ENCODE peak calls at places on chromosomes 5 and 9, in six cellular contexts. Y is GM06990; E is aorta; C is thoracic aorta; B is pancreas; I is CD8-positive, alpha-beta T cell. M is an unnamed sample. For H3K36me3, the result is how much of the 10 kb centered on the place peaks cover.

GRCh38 chr9:116144555-116144954 is 9.0 kb upstream of the PAPPA start:
- DNase-seq in Y (no peak), E (no peak), C (no peak), B (no peak), I (no peak), M (no peak)

GRCh38 chr9:129624947-129625346 is 1.0 kb upstream of the NTMT1 start:
- DNase-seq in Y (no peak), E (no peak), C (no peak), B (no peak), I (no peak), M (no peak)

GRCh38 chr9:73230257-73230656 is 78.6 kb downstream of the ANXA1 start:
- DNase-seq in Y (no peak), E (no peak), C (no peak), B (no peak), I (no peak), M (no peak)

GRCh38 chr5:54996476-54996875 is 11.1 kb upstream of the ESM1 start:
- DNase-seq in Y (no peak), E (no peak), C (no peak), B (no peak), I (no peak), M (no peak)

GRCh38 chr5:43017438-43017820 is 22.7 kb downstream of the ANXA2R start:
- DNase-seq in Y (no peak), E (peak), C (no peak), B (no peak), I (no peak), M (no peak)

GRCh38 chr9:20732118-20732517 is 48.1 kb downstream of the FOCAD start:
- DNase-seq in Y (no peak), E (no peak), C (no peak), B (no peak), I (no peak), M (no peak)

GRCh38 chr9:93683331-93684134 is 107.1 kb downstream of the PHF2 start:
- DNase-seq in Y (no peak), E (peak), C (no peak), B (peak), I (no peak), M (no peak)

GRCh38 chr9:114149765-114150340 is 5.5 kb upstream of the COL27A1 start:
- DNase-seq in Y (no peak), E (no peak), C (no peak), B (no peak), I (no peak), M (no peak)

GRCh38 chr9:37412431-37413151 is 9.9 kb upstream of the GRHPR start:
- DNase-seq in Y (no peak), E (peak), C (no peak), B (no peak), I (no peak), M (no peak)

GRCh38 chr9:112531666-112532282 is 45.1 kb downstream of the KIAA1958 start:
- DNase-seq in Y (no peak), E (no peak), C (no peak), B (no peak), I (no peak), M (no peak)

GRCh38 chr9:113636693-113637092 is 173.2 kb downstream of the RGS3 start:
- DNase-seq in Y (no peak), E (peak), C (no peak), B (no peak), I (no peak), M (no peak)

GRCh38 chr9:18941060-18941746 is 91.8 kb downstream of the SAXO1 start:
- DNase-seq in Y (no peak), E (no peak), C (no peak), B (no peak), I (no peak), M (no peak)

GRCh38 chr9:27276182-27277030 is 20.5 kb downstream of the EQTN start:
- DNase-seq in Y (no peak), E (no peak), C (no peak), B (peak), I (no peak), M (no peak)

GRCh38 chr5:92371889-92372235 is 988.7 kb upstream of the ARRDC3 start:
- DNase-seq in Y (no peak), E (no peak), C (no peak), B (no peak), I (no peak), M (no peak)

GRCh38 chr9:38337706-38338264 is 54.7 kb upstream of the ALDH1B1 start:
- DNase-seq in Y (no peak), E (no peak), C (no peak), B (no peak), I (no peak), M (no peak)

GRCh38 chr9:36765468-36766341 is 193.0 kb downstream of the MELK start:
- DNase-seq in Y (peak), E (peak), C (no peak), B (peak), I (peak), M (peak)

GRCh38 chr5:64497390-64497789 is 8.4 kb upstream of the RGS7BP start:
- DNase-seq in Y (no peak), E (no peak), C (no peak), B (no peak), I (no peak), M (no peak)

GRCh38 chr5:74433255-74434123 is 207.0 kb downstream of the ENC1 start:
- DNase-seq in Y (peak), E (no peak), C (no peak), B (no peak), I (no peak), M (no peak)

GRCh38 chr5:109829331-109829730 is 139.6 kb downstream of the MAN2A1 start:
- DNase-seq in Y (no peak), E (no peak), C (no peak), B (no peak), I (no peak), M (no peak)

GRCh38 chr9:138104251-138105122 is 226.9 kb downstream of the CACNA1B start:
- DNase-seq in Y (no peak), E (no peak), C (no peak), B (no peak), I (no peak), M (no peak)

GRCh38 chr5:171644536-171644935 is 141.1 kb upstream of the SMIM23 start:
- DNase-seq in Y (no peak), E (no peak), C (no peak), B (no peak), I (no peak), M (no peak)

GRCh38 chr9:36997414-36997813 is 36.7 kb downstream of the PAX5 start:
- DNase-seq in Y (no peak), E (no peak), C (no peak), B (no peak), I (no peak), M (no peak)

GRCh38 chr5:149257875-149258705 is 13.6 kb upstream of the AFAP1L1 start:
- DNase-seq in Y (no peak), E (no peak), C (no peak), B (no peak), I (no peak), M (no peak)

GRCh38 chr5:56881571-56881970 is 27.8 kb upstream of the SETD9 start:
- DNase-seq in Y (no peak), E (no peak), C (no peak), B (no peak), I (no peak), M (no peak)
- H3K36me3 ChIP-seq in Y (under half), E (under half), C (under half), B (half or more), I (under half), M (half or more)

GRCh38 chr5:65982635-65983034 is 56.3 kb downstream of the ERBIN start:
- DNase-seq in Y (no peak), E (no peak), C (no peak), B (no peak), I (no peak), M (no peak)
- H3K36me3 ChIP-seq in Y (under half), E (under half), C (under half), B (under half), I (under half), M (under half)

GRCh38 chr5:160064979-160065619 is 54.2 kb downstream of the PWWP2A start:
- DNase-seq in Y (no peak), E (no peak), C (no peak), B (peak), I (no peak), M (no peak)

GRCh38 chr5:160061770-160062169 is 52.8 kb downstream of the TTC1 start:
- DNase-seq in Y (no peak), E (no peak), C (no peak), B (no peak), I (no peak), M (no peak)

GRCh38 chr5:160064441-160064840 is 54.8 kb downstream of the PWWP2A start:
- DNase-seq in Y (no peak), E (no peak), C (no peak), B (peak), I (no peak), M (no peak)
- H3K36me3 ChIP-seq in Y (under half), E (under half), C (under half), B (under half), I (under half), M (under half)

GRCh38 chr9:92242115-92242778 is 51.2 kb downstream of the IARS1 start:
- DNase-seq in Y (no peak), E (no peak), C (no peak), B (no peak), I (no peak), M (no peak)

GRCh38 chr9:92247296-92247695 is 46.2 kb downstream of the IARS1 start:
- DNase-seq in Y (no peak), E (no peak), C (no peak), B (no peak), I (no peak), M (no peak)

GRCh38 chr9:92247981-92248380 is 45.5 kb downstream of the IARS1 start:
- DNase-seq in Y (no peak), E (no peak), C (no peak), B (no peak), I (no peak), M (no peak)

GRCh38 chr9:92242779-92243136 is 50.7 kb downstream of the IARS1 start:
- DNase-seq in Y (no peak), E (no peak), C (no peak), B (no peak), I (no peak), M (no peak)

GRCh38 chr9:92245005-92245797 is 48.3 kb downstream of the IARS1 start:
- DNase-seq in Y (no peak), E (no peak), C (no peak), B (no peak), I (no peak), M (no peak)
- H3K36me3 ChIP-seq in Y (under half), E (under half), C (half or more), B (half or more), I (half or more), M (half or more)

GRCh38 chr9:132647806-132648205 is 22.0 kb downstream of the DDX31 start:
- DNase-seq in Y (no peak), E (no peak), C (no peak), B (no peak), I (no peak), M (no peak)
- H3K36me3 ChIP-seq in Y (under half), E (under half), C (under half), B (under half), I (half or more), M (under half)

GRCh38 chr9:35729101-35729500 is 2.9 kb downstream of the TLN1 start:
- DNase-seq in Y (no peak), E (peak), C (no peak), B (no peak), I (no peak), M (no peak)
- H3K36me3 ChIP-seq in Y (under half), E (under half), C (under half), B (under half), I (under half), M (under half)

GRCh38 chr5:154298060-154298459 is 107.5 kb downstream of the GALNT10 start:
- DNase-seq in Y (no peak), E (no peak), C (no peak), B (no peak), I (no peak), M (no peak)

GRCh38 chr5:154302181-154302580 is 111.6 kb downstream of the GALNT10 start:
- DNase-seq in Y (no peak), E (peak), C (no peak), B (peak), I (no peak), M (no peak)

GRCh38 chr5:154303133-154303532 is 112.6 kb downstream of the GALNT10 start:
- DNase-seq in Y (no peak), E (no peak), C (no peak), B (no peak), I (no peak), M (no peak)

GRCh38 chr5:154301726-154302125 is 111.2 kb downstream of the GALNT10 start:
- DNase-seq in Y (no peak), E (no peak), C (no peak), B (peak), I (no peak), M (no peak)

GRCh38 chr5:154300207-154300606 is 109.7 kb downstream of the GALNT10 start:
- DNase-seq in Y (no peak), E (no peak), C (no peak), B (no peak), I (no peak), M (no peak)
- H3K36me3 ChIP-seq in Y (under half), E (under half), C (under half), B (under half), I (under half), M (under half)

M was measured in esophagus squamous epithelium.